ENCODE peak calls at places on chromosomes 6 and 20, in four cellular contexts. V is endothelial cell of umbilical vein, U is uterus, B is H1. Q is an unnamed sample.

GRCh38 chr6:120108061-120108795 is 758.7 kb upstream of the MAN1A1 start:
- DNase-seq in B (no peak), V (no peak), U (no peak), Q (no peak)

GRCh38 chr20:19993937-19994667 is 23.1 kb upstream of the NAA20 start:
- DNase-seq in V (peak; percentile 62), B (no peak), U (no peak), Q (no peak)

GRCh38 chr6:140546640-140547039 is 1172.2 kb upstream of the CITED2 start:
- DNase-seq in B (no peak), U (no peak), V (no peak), Q (no peak)

GRCh38 chr6:56986611-56987010 is 31.7 kb downstream of the BEND6 start:
- DNase-seq in V (no peak), B (no peak), U (no peak), Q (no peak)

GRCh38 chr6:5584072-5584471 is 322.8 kb downstream of the FARS2 start:
- DNase-seq in V (no peak), U (no peak), B (no peak), Q (no peak)

GRCh38 chr20:56762829-56763228 is 133.7 kb downstream of the TFAP2C start:
- DNase-seq in V (no peak), B (no peak), U (no peak), Q (no peak)

GRCh38 chr6:29516108-29516507 is 28.4 kb upstream of the MAS1L start:
- DNase-seq in V (no peak), B (no peak), U (no peak), Q (no peak)

GRCh38 chr6:54493138-54493537 is 184.9 kb downstream of the TINAG start:
- DNase-seq in V (peak; percentile 56), U (no peak), B (no peak), Q (no peak)

GRCh38 chr6:165308926-165309731 is at the start of gene C6orf118:
- DNase-seq in B (peak; percentile 73), U (no peak), V (peak; percentile 58), Q (peak; percentile 69)

DNA sequence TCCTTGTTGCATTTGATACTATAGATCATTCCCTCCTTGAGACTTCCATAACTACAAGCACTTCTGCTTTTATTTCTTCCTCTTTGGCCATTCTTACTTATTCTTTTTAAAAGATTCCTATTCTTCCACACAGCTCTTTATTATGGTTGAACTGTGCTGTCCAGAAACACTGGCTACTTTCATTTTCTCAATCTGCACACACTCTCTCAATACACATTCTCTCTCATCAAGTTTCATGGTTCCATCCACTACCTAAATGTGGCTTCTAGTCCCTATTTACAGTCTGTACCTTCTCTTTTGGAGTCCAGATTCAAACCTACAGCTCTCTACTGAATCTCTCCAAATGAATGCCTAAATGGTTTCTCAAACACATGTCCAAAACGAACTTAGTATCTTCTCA is 214.3 kb upstream of the RSPO3 start:
- DNase-seq in V (no peak), B (no peak), U (no peak), Q (no peak)
- H3K27ac ChIP-seq in V (no peak overlapping the region), B (no peak overlapping the region), U (no peak overlapping the region), Q (no peak overlapping the region)

GRCh38 chr6:300026-300425 is 7.7 kb downstream of the DUSP22 start:
- DNase-seq in V (no peak), U (no peak), B (no peak), Q (no peak)
- TF ChIP-seq POLR2A in V (no peak), U (no peak), B (no peak), Q (no peak)

DNA sequence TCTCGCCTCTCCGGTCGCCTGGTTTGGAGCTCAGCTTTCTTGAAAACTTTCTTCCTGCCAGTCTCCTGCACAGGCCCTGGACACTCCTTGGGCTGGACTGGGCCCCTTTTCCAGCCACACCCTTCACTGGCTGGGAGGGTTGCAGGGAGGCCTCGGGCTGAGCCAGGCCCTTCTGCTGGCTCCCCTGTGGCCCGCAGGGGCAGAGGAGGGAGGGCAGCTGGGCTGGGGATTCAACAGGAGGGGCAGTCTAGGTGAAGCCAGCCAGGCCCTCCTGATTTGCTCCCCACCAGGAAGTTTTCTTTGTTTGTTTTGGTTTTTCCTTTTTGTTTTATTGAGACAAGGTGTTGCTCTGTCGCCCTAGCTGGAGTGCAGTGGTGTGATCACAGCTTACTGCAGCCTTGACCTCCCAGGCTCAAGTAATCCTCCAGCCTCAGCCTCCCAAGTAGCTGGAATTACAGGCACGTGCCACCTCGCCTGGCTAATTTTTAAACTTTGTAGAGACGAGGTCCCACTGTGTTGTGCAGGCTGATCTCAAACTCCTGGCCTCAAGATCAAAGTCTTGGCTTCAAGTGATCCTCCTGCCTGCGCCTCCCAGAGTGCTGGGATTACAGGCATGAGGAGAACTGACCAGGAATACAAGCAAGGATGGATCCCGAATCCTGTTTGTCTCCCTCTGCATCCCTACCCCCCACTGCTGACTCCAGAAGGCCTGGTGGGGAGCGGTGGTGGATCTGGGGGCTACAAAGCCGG is 23.5 kb upstream of the CDH22 start:
- DNase-seq in U (no peak), B (no peak), V (no peak), Q (no peak)
- H3K27ac ChIP-seq in U (no peak overlapping the region), B (no peak overlapping the region), V (no peak overlapping the region), Q (no peak overlapping the region)

GRCh38 chr6:31658983-31659648 is 1.5 kb downstream of the C6orf47 start:
- DNase-seq in U (no peak), B (no peak), V (no peak), Q (no peak)

GRCh38 chr6:31660998-31661866 is 654 bp upstream of the C6orf47 start:
- DNase-seq in U (no peak), B (no peak), V (no peak), Q (no peak)

GRCh38 chr6:31661867-31662723 is 1.5 kb upstream of the C6orf47 start:
- DNase-seq in B (no peak), U (no peak), V (no peak), Q (no peak)

GRCh38 chr6:31659649-31660223 is 842 bp downstream of the C6orf47 start:
- DNase-seq in V (peak; percentile 22), U (no peak), B (no peak), Q (no peak)

DNA sequence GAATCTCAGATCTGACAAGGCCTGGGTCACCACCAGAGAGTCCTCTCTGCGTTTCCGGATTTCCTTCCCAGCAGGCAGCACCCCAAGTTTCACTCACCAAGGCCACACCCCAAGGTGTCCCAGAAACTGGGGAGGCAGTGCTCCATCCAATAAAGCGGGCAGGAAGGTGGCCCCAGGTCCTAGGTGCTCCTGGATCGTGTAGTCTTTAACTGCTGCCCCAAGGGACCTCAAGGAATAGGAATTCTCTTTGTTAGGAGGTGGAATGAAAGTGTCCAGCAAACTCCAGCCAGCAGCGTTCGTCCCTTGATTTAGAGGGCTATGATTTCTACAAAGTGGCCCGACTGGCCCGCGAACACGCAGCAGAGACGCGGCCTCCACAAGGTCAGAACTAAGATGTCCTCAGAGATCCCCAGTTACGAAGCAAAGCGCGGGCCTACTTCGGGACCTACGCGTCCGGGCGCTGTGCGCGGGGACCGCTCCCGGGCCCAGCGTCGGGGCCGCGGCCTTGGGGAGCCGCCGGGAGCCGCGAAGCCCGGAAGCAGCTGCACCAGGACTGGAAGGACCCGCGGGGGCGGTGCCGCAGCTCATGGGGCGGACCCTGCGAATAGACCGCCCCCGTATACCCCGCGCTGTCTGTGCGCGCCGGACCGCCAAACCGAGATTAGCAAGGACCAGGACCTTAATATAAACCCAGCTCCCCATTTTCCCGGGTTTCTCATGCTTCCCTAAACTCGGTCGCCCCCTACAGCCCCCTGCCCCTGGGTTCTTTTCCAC is at the start of gene C6orf47:
- DNase-seq in B (peak; percentile 59), V (peak; percentile 87), U (peak; percentile 85), Q (peak; percentile 92)
- TF ChIP-seq POLR2A in B (peak; percentile 83), V (peak; percentile 92), U (peak; percentile 85), Q (no peak)

GRCh38 chr6:168535711-168536110 is 94.7 kb downstream of the SMOC2 start:
- DNase-seq in U (no peak), V (no peak), B (no peak), Q (no peak)

GRCh38 chr6:168536196-168536595 is 95.2 kb downstream of the SMOC2 start:
- DNase-seq in U (no peak), B (no peak), V (no peak), Q (no peak)

GRCh38 chr6:168537485-168537884 is 96.5 kb downstream of the SMOC2 start:
- DNase-seq in V (no peak), U (no peak), B (no peak), Q (no peak)

GRCh38 chr6:168538892-168539811 is 98.2 kb downstream of the SMOC2 start:
- DNase-seq in V (no peak), B (no peak), U (no peak), Q (no peak)

GRCh38 chr6:168536665-168537249 is 95.8 kb downstream of the SMOC2 start:
- DNase-seq in U (no peak), V (no peak), B (no peak), Q (no peak)
- H3K27ac ChIP-seq in U (peak overlapping the region; percentile 73), V (no peak overlapping the region), B (no peak overlapping the region), Q (peak overlapping the region; percentile 82)

DNA sequence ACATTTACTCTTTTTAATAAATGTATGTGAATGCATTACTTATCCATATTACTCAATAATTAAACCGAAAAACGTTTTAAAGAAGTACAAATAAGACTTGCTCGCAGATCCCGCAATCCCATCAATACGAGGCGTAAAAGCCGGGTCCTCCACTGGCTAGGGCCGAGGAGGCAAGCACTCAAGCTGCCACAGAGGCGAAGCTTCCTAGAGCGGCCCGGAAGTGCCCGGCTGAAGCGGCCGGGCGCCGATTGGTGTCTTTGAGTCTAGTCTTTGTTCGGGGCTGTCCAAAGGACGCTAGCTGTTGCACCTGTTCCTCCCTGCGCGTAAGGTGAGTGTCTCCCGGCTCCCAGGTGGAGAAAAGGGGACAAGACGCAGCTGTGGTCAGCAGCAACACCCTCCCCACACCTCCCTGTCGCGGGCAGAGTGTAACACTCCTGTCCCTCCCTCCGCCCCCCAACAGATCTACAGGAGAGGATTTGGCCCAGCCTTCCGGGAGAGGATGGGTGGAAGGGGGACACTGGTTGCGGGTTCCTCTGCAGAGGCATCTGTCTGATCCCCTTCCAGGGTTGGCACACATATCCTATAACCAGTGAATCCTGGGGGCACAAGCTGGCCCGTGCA is at the start of gene ZSCAN16:
- DNase-seq in B (peak; percentile 64), U (peak; percentile 70), V (peak; percentile 84), Q (peak; percentile 92)
- TF ChIP-seq POLR2A in B (peak; percentile 80), U (no peak), V (peak; percentile 92), Q (no peak)

GRCh38 chr6:15268130-15268908 is 22.4 kb downstream of the JARID2 start:
- DNase-seq in U (no peak), B (peak; percentile 70), V (no peak), Q (no peak)
- H3K27ac ChIP-seq in U (peak overlapping the region; percentile 51), B (no peak overlapping the region), V (no peak overlapping the region), Q (peak overlapping the region; percentile 79)